ENCODE peak calls at places on chromosomes 13 and 19, in six cellular contexts. L, S, M, W, H and U are unnamed samples.

GRCh38 chr19:43784251-43784980 is 3.6 kb upstream of the KCNN4 start:
- DNase-seq in S (no peak), M (no peak), W (peak), H (no peak), L (peak), U (peak)

GRCh38 chr13:72168126-72168525 is 301.1 kb upstream of the DACH1 start:
- DNase-seq in W (no peak), S (no peak), M (no peak), H (no peak), L (no peak), U (no peak)

GRCh38 chr13:81171065-81171647 is 830.2 kb upstream of the SPRY2 start:
- DNase-seq in W (no peak), L (no peak), M (no peak), S (peak), H (no peak), U (no peak)

GRCh38 chr13:42277618-42278276 is 5.8 kb downstream of the AKAP11 start:
- DNase-seq in S (no peak), M (no peak), L (no peak), H (no peak), W (no peak), U (no peak)

GRCh38 chr19:4722671-4723464 is 774 bp downstream of the DPP9 start:
- DNase-seq in L (no peak), S (no peak), H (peak), W (no peak), M (no peak), U (peak)

GRCh38 chr13:104577029-104577820 is 1511.0 kb upstream of the SLC10A2 start:
- DNase-seq in W (no peak), M (no peak), L (no peak), H (no peak), S (no peak), U (no peak)

GRCh38 chr19:12202250-12202649 is 39.4 kb downstream of the ZNF136 start:
- DNase-seq in L (no peak), W (no peak), M (no peak), H (peak), S (peak), U (peak)

GRCh38 chr19:52189745-52190678 is at the start of gene PPP2R1A:
- DNase-seq in H (peak), M (peak), S (peak), W (peak), L (peak), U (peak)

GRCh38 chr19:8334458-8335342 is 8.4 kb downstream of the KANK3 start:
- DNase-seq in M (no peak), S (peak), L (no peak), W (no peak), H (peak), U (no peak)

GRCh38 chr13:78608254-78608704 is 4.9 kb upstream of the POU4F1 start:
- DNase-seq in W (no peak), L (no peak), S (no peak), M (no peak), H (no peak), U (no peak)

GRCh38 chr19:18340990-18341868 is 831 bp downstream of the PGPEP1 start:
- DNase-seq in H (peak), L (no peak), W (peak), S (peak), M (no peak), U (peak)

GRCh38 chr19:38718747-38719543 is 25.3 kb downstream of the CAPN12 start:
- DNase-seq in H (no peak), L (no peak), S (peak), W (no peak), M (no peak), U (no peak)

DNA sequence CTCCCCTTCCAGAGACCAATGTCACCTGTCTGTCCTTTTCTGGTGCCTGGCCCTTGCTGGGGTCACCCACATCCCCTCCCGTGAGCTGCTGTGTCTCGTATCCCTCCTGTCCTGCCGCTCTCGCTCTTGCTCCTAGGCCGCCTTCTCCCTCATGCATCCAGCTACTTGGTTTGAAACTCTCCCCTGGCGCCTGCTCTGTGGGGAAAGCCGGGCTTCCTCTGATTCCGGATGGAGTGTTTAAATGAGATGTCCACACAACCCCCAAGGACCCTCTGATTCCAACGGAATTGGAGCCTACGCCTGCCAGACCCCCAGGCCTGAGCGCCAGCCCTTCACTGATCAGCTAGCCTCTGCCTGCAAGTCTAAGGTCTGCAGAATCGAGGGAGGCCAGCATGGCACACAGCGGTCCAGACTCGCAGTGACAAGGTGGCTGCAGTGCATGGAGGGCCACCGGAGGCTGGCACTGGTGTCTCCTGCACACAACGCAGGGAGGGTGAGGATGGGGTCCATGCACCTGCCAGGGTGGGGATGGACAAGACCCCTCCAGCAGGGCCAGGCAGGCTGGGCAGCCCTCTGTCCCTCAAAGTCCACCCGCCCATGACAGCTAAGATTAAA is 47.2 kb downstream of the RFX2 start:
- DNase-seq in M (no peak), H (no peak), L (no peak), S (no peak), W (no peak), U (no peak)
- H3K27ac ChIP-seq in M (peak), H (peak), L (no peak), S (no peak), W (peak), U (no peak)

GRCh38 chr19:6501740-6502648 is at the start of gene TUBB4A:
- DNase-seq in W (no peak), H (peak), L (no peak), S (peak), M (no peak), U (peak)
- H3K27ac ChIP-seq in W (no peak), H (peak), L (no peak), S (no peak), M (no peak), U (no peak)

DNA sequence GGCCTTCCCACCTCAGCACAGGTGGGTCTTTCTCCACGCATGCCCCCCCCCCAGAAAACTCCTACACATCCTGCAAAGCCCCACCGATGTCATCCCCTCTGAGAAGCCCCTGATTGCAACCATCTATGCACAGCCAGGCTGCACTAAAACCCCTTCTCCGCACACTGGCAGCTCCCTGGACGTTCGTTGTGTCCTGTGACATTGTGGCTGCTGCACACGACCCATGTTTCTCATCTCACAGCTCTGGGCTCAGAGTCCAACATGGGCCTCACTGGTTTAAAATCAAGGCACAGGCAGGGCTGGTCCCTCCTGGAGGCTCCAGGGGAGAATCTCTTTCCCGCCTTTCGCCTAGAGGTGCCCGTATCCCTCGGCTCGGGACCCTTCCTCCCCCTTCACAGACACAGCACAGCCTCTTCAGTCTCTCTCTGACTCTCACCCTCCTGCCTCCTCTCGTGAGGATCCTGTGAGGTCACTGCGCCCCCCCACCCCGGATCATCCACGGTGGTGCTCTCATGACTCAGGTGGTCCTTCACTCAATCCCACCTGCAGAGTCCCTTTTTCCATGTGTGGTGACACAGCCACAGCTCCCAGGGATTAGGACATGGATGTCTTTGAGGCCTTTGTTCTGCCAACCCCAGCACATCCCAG is 71.2 kb downstream of the GADD45B start:
- DNase-seq in H (peak), L (no peak), S (no peak), W (no peak), M (no peak), U (no peak)
- H3K27ac ChIP-seq in H (peak), L (no peak), S (peak), W (peak), M (peak), U (no peak)

GRCh38 chr19:46303345-46303701 is 6.5 kb downstream of the HIF3A start:
- DNase-seq in M (no peak), H (no peak), L (no peak), W (no peak), S (peak), U (no peak)

GRCh38 chr19:46306501-46306900 is 9.7 kb downstream of the HIF3A start:
- DNase-seq in W (no peak), H (no peak), M (no peak), L (no peak), S (no peak), U (no peak)

GRCh38 chr19:46308510-46308909 is 11.7 kb downstream of the HIF3A start:
- DNase-seq in H (no peak), M (no peak), S (no peak), W (no peak), L (no peak), U (no peak)

GRCh38 chr19:46299695-46300094 is 2.9 kb downstream of the HIF3A start:
- DNase-seq in H (peak), S (no peak), W (no peak), L (no peak), M (no peak), U (no peak)

GRCh38 chr19:46303702-46304397 is 7.0 kb downstream of the HIF3A start:
- DNase-seq in H (peak), L (no peak), W (peak), S (peak), M (no peak), U (peak)
- H3K27ac ChIP-seq in H (peak), L (no peak), W (no peak), S (peak), M (peak), U (no peak)

DNA sequence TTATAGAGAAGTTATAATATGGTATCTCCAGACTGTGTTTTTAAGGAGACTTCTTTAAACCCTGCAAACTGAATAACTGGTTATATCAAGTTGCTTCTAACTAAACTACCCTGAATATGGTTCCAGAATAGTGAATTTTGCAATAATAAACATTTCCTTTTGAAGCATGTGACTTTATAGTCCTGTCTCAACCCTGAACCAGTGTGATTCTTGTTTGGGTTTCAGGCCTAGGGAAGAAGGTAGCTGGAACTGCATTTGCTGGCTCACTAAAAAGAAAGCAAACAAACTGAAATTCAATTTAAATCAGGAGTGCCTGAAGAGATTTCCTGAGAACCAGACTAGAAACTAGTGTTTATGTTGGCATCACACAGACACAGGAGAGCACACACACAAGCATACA is 4.9 kb downstream of the ARHGEF7 start:
- DNase-seq in S (no peak), W (no peak), L (no peak), M (no peak), H (no peak), U (no peak)
- H3K27ac ChIP-seq in S (no peak), W (no peak), L (no peak), M (peak), H (no peak), U (no peak)

DNA sequence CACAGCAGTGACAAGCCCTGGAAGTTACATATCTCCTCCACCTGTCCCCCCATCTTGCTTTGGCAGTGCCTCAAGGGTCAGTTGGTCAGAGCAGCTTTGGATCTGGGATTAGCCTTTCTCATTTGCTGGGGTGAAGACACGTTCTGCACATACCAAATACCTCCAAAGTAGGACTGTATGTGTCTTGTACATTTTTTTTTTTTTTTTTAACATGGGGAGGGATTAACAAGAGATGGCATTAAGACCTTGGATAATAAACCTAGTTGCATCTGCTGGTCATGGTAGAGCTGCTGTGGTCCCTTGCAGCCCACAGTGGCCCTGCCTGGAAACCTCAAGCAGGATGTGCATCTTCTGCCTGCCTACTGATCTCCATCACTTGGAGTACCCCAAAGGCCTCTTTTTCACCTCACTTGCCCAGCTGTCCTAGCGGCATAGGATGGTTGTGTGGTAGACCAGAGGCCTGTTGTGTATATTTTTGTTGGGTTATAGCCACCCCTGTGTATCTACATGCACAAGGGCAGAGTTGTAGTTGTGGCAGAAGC is 2.5 kb downstream of the RPS19 start:
- DNase-seq in M (no peak), L (no peak), W (no peak), S (no peak), H (no peak), U (peak)
- H3K27ac ChIP-seq in M (no peak), L (no peak), W (no peak), S (peak), H (no peak), U (peak)